ENCODE peak calls at places on chromosomes 7 and 10, in four cellular contexts. Z, N, X and G are unnamed samples.

GRCh38 chr10:62264702-62265436 is 3.8 kb downstream of the RTKN2 start:
- DNase-seq in X (no peak), N (peak), Z (no peak), G (no peak)

GRCh38 chr10:71863203-71863602 is 12.2 kb upstream of the PSAP start:
- DNase-seq in N (peak), X (no peak), Z (no peak), G (no peak)

GRCh38 chr7:149414745-149415390 is 46.0 kb downstream of the ZNF777 start:
- DNase-seq in N (no peak), Z (peak), X (peak), G (peak)

GRCh38 chr10:61757525-61758397 is 95.0 kb downstream of the CABCOCO1 start:
- DNase-seq in Z (no peak), X (no peak), N (peak), G (no peak)

GRCh38 chr10:72704117-72704516 is 12.2 kb downstream of the MCU start:
- DNase-seq in N (no peak), X (no peak), Z (no peak), G (no peak)

GRCh38 chr7:93279541-93279940 is 47.4 kb downstream of the VPS50 start:
- DNase-seq in X (no peak), Z (no peak), N (no peak), G (no peak)

GRCh38 chr10:123926401-123927264 is 35.0 kb upstream of the CPXM2 start:
- DNase-seq in N (peak), X (no peak), Z (no peak), G (no peak)

GRCh38 chr10:76251773-76252617 is 820.6 kb downstream of the LRMDA start:
- DNase-seq in X (no peak), Z (no peak), N (peak), G (no peak)

GRCh38 chr10:61283489-61284221 is 169.5 kb downstream of the TMEM26 start:
- DNase-seq in N (no peak), Z (no peak), X (no peak), G (no peak)